ENCODE peak calls at places on chromosomes 12 and 14, in nine cellular contexts. One of them, this sample, is unnamed. For H3K36me3, the result is how much of the 10 kb centered on the place peaks cover.

GRCh38 chr14:54420478-54421116 is 20.6 kb downstream of the CNIH1 start:
- DNase-seq in hepatocyte: peak
- DNase-seq in stomach: no peak
- DNase-seq in endothelial cell of umbilical vein: peak
- DNase-seq in pancreas: no peak
- DNase-seq in testis: peak
- DNase-seq in thoracic aorta: no peak
- DNase-seq in PC-3: peak
- DNase-seq in cardiac muscle cell: peak
- DNase-seq in this sample: peak

GRCh38 chr12:70043490-70044138 is 199.6 kb upstream of the CNOT2 start:
- DNase-seq in hepatocyte: no peak
- DNase-seq in stomach: peak
- DNase-seq in endothelial cell of umbilical vein: no peak
- DNase-seq in pancreas: peak
- DNase-seq in testis: no peak
- DNase-seq in thoracic aorta: no peak
- DNase-seq in PC-3: peak
- DNase-seq in cardiac muscle cell: peak
- DNase-seq in this sample: no peak

GRCh38 chr12:4143909-4144308 is 129.7 kb upstream of the CCND2 start:
- DNase-seq in hepatocyte: no peak
- DNase-seq in stomach: no peak
- DNase-seq in endothelial cell of umbilical vein: no peak
- DNase-seq in pancreas: no peak
- DNase-seq in testis: no peak
- DNase-seq in thoracic aorta: no peak
- DNase-seq in PC-3: peak
- DNase-seq in cardiac muscle cell: no peak
- DNase-seq in this sample: no peak

GRCh38 chr12:116415408-116416108 is 138.1 kb upstream of the MED13L start:
- DNase-seq in hepatocyte: no peak
- DNase-seq in stomach: no peak
- DNase-seq in endothelial cell of umbilical vein: no peak
- DNase-seq in pancreas: no peak
- DNase-seq in testis: no peak
- DNase-seq in thoracic aorta: no peak
- DNase-seq in PC-3: no peak
- DNase-seq in cardiac muscle cell: no peak
- DNase-seq in this sample: no peak

GRCh38 chr14:104550340-104550848 is 29.2 kb upstream of the C14orf180 start:
- DNase-seq in hepatocyte: no peak
- DNase-seq in stomach: no peak
- DNase-seq in endothelial cell of umbilical vein: no peak
- DNase-seq in pancreas: no peak
- DNase-seq in testis: no peak
- DNase-seq in thoracic aorta: no peak
- DNase-seq in PC-3: no peak
- DNase-seq in cardiac muscle cell: no peak
- DNase-seq in this sample: no peak

GRCh38 chr14:35134329-35135123 is 12.2 kb downstream of the PRORP start:
- DNase-seq in hepatocyte: peak
- DNase-seq in stomach: no peak
- DNase-seq in endothelial cell of umbilical vein: no peak
- DNase-seq in pancreas: no peak
- DNase-seq in testis: no peak
- DNase-seq in thoracic aorta: no peak
- DNase-seq in PC-3: no peak
- DNase-seq in cardiac muscle cell: no peak
- DNase-seq in this sample: no peak

GRCh38 chr14:92511472-92512247 is 1.9 kb upstream of the RIN3 start:
- DNase-seq in hepatocyte: peak
- DNase-seq in stomach: no peak
- DNase-seq in endothelial cell of umbilical vein: peak
- DNase-seq in pancreas: no peak
- DNase-seq in testis: no peak
- DNase-seq in thoracic aorta: no peak
- DNase-seq in PC-3: peak
- DNase-seq in cardiac muscle cell: peak
- DNase-seq in this sample: no peak

GRCh38 chr12:94704452-94704871 is 54.1 kb upstream of the TMCC3 start:
- DNase-seq in hepatocyte: peak
- DNase-seq in stomach: peak
- DNase-seq in endothelial cell of umbilical vein: peak
- DNase-seq in pancreas: peak
- DNase-seq in testis: no peak
- DNase-seq in thoracic aorta: no peak
- DNase-seq in PC-3: peak
- DNase-seq in cardiac muscle cell: peak
- DNase-seq in this sample: no peak

GRCh38 chr12:74337951-74338350 is 199.7 kb upstream of the ATXN7L3B start:
- DNase-seq in hepatocyte: no peak
- DNase-seq in stomach: no peak
- DNase-seq in endothelial cell of umbilical vein: peak
- DNase-seq in pancreas: no peak
- DNase-seq in testis: no peak
- DNase-seq in thoracic aorta: no peak
- DNase-seq in PC-3: peak
- DNase-seq in cardiac muscle cell: peak
- DNase-seq in this sample: no peak

GRCh38 chr14:36315159-36315853 is 5.1 kb downstream of the MBIP start:
- DNase-seq in hepatocyte: no peak
- DNase-seq in stomach: no peak
- DNase-seq in endothelial cell of umbilical vein: no peak
- DNase-seq in pancreas: no peak
- DNase-seq in testis: no peak
- DNase-seq in thoracic aorta: no peak
- DNase-seq in PC-3: no peak
- DNase-seq in cardiac muscle cell: no peak
- DNase-seq in this sample: no peak

GRCh38 chr12:116922194-116922897 is 11.6 kb downstream of the FBXW8 start:
- DNase-seq in hepatocyte: no peak
- DNase-seq in stomach: no peak
- DNase-seq in endothelial cell of umbilical vein: no peak
- DNase-seq in pancreas: no peak
- DNase-seq in testis: no peak
- DNase-seq in thoracic aorta: no peak
- DNase-seq in PC-3: no peak
- DNase-seq in cardiac muscle cell: no peak
- DNase-seq in this sample: no peak

GRCh38 chr12:88334271-88334670 is 192.2 kb downstream of the TMTC3 start:
- DNase-seq in hepatocyte: peak
- DNase-seq in stomach: peak
- DNase-seq in endothelial cell of umbilical vein: no peak
- DNase-seq in pancreas: peak
- DNase-seq in testis: no peak
- DNase-seq in thoracic aorta: no peak
- DNase-seq in PC-3: peak
- DNase-seq in cardiac muscle cell: peak
- DNase-seq in this sample: no peak

GRCh38 chr12:124348659-124349380 is 53.9 kb downstream of the RFLNA start:
- DNase-seq in hepatocyte: no peak
- DNase-seq in stomach: no peak
- DNase-seq in endothelial cell of umbilical vein: no peak
- DNase-seq in pancreas: no peak
- DNase-seq in testis: no peak
- DNase-seq in thoracic aorta: no peak
- DNase-seq in PC-3: no peak
- DNase-seq in cardiac muscle cell: no peak
- DNase-seq in this sample: no peak

GRCh38 chr12:124347335-124347734 is 52.4 kb downstream of the RFLNA start:
- DNase-seq in hepatocyte: no peak
- DNase-seq in stomach: no peak
- DNase-seq in endothelial cell of umbilical vein: no peak
- DNase-seq in pancreas: no peak
- DNase-seq in testis: no peak
- DNase-seq in thoracic aorta: no peak
- DNase-seq in PC-3: no peak
- DNase-seq in cardiac muscle cell: no peak
- DNase-seq in this sample: no peak

GRCh38 chr12:124346425-124347168 is 51.7 kb downstream of the RFLNA start:
- DNase-seq in hepatocyte: no peak
- DNase-seq in stomach: no peak
- DNase-seq in endothelial cell of umbilical vein: no peak
- DNase-seq in pancreas: no peak
- DNase-seq in testis: no peak
- DNase-seq in thoracic aorta: no peak
- DNase-seq in PC-3: no peak
- DNase-seq in cardiac muscle cell: no peak
- DNase-seq in this sample: no peak

GRCh38 chr12:124345795-124346194 is 50.9 kb downstream of the RFLNA start:
- DNase-seq in hepatocyte: no peak
- DNase-seq in stomach: no peak
- DNase-seq in endothelial cell of umbilical vein: no peak
- DNase-seq in pancreas: no peak
- DNase-seq in testis: no peak
- DNase-seq in thoracic aorta: no peak
- DNase-seq in PC-3: no peak
- DNase-seq in cardiac muscle cell: no peak
- DNase-seq in this sample: no peak

DNA sequence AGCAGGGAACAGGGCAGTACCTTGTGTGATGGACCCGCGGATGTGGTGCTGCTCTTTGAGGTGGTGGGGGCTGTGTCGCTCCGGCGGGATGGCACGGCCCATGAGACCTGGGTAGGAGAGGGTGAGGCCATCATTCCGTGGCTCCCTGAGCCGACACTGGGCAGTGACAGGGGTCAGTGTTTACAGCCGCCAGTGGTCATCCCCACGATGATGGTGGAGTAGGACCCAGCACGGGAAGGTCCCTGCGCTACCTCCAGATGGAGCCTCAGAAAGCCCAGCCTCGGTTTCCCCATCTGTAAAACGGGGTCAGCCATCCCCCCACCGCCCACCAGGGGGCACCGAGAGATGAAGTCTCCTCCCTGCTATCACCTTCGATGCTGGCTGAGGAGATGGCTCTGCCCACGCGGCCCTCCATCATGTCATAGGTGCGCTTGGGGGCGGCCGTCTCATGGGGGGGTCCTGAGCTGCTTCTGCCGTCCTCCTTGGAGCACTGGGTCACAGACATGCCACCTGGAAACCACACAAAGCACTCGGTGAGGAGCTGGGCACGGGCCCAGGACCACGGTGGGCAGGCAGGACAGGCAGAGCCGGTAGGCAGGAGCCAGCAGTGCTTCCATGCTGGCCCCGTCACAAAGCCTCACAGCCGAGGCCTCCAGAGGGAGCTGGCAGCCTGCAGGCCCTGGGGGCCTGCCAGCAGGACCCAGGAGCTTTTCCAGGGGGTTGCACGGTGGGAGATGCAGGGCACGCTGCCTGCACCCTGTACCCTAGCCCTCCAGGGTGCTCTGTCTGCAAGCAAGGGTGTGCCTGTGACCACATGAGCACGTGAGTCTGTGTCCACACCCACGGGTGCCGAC is 53.1 kb downstream of the RFLNA start:
- DNase-seq in hepatocyte: no peak
- DNase-seq in stomach: no peak
- DNase-seq in endothelial cell of umbilical vein: no peak
- DNase-seq in pancreas: no peak
- DNase-seq in testis: no peak
- DNase-seq in thoracic aorta: no peak
- DNase-seq in PC-3: no peak
- DNase-seq in cardiac muscle cell: no peak
- DNase-seq in this sample: no peak
- H3K27ac ChIP-seq in hepatocyte: no peak
- H3K27ac ChIP-seq in stomach: no peak
- H3K27ac ChIP-seq in endothelial cell of umbilical vein: no peak
- H3K27ac ChIP-seq in pancreas: no peak
- H3K27ac ChIP-seq in testis: no peak
- H3K27ac ChIP-seq in thoracic aorta: no peak
- H3K27ac ChIP-seq in PC-3: no peak
- H3K27ac ChIP-seq in cardiac muscle cell: no peak
- H3K27ac ChIP-seq in this sample: no peak

DNA sequence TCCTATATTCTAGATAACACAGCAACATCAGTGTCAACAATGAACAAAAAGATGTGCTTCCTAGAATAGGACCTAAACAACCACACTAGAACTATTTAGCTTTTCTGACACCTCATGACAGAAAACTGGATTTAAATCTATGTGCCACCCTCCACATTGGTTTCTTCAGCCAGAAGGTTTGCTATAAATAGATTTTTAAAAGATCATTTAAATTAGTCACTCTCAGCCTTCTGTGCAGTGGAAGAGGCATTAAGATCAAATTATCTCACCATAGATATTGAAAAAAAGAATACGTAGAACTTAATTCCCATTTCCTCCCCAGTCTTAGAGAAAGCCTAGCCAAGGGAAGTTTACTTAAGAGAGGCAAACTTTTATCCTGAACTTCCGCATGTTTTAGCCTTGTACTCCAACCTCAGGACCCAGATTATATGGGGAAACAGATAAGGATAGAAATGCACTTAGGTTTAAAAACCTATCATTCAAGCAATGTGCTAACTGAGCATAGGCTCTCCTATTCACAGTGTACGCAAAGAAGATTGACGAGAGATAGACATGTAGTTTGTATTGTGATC is 59.6 kb downstream of the NELL2 start:
- DNase-seq in hepatocyte: peak
- DNase-seq in stomach: no peak
- DNase-seq in endothelial cell of umbilical vein: no peak
- DNase-seq in pancreas: no peak
- DNase-seq in testis: no peak
- DNase-seq in thoracic aorta: no peak
- DNase-seq in PC-3: no peak
- DNase-seq in cardiac muscle cell: no peak
- DNase-seq in this sample: no peak
- TF ChIP-seq CTCF in hepatocyte: no peak
- TF ChIP-seq CTCF in stomach: no peak
- TF ChIP-seq CTCF in endothelial cell of umbilical vein: no peak
- TF ChIP-seq CTCF in pancreas: no peak
- TF ChIP-seq CTCF in testis: no peak
- TF ChIP-seq CTCF in thoracic aorta: no peak
- TF ChIP-seq CTCF in PC-3: no peak
- TF ChIP-seq CTCF in cardiac muscle cell: no peak
- TF ChIP-seq CTCF in this sample: no peak

GRCh38 chr12:122130150-122130549 is 43.9 kb downstream of the IL31 start:
- DNase-seq in hepatocyte: no peak
- DNase-seq in stomach: no peak
- DNase-seq in endothelial cell of umbilical vein: no peak
- DNase-seq in pancreas: no peak
- DNase-seq in testis: no peak
- DNase-seq in thoracic aorta: no peak
- DNase-seq in PC-3: peak
- DNase-seq in cardiac muscle cell: no peak
- DNase-seq in this sample: no peak
- H3K36me3 ChIP-seq in hepatocyte: under half
- H3K36me3 ChIP-seq in stomach: half or more
- H3K36me3 ChIP-seq in endothelial cell of umbilical vein: under half
- H3K36me3 ChIP-seq in pancreas: half or more
- H3K36me3 ChIP-seq in testis: under half
- H3K36me3 ChIP-seq in thoracic aorta: half or more
- H3K36me3 ChIP-seq in PC-3: under half
- H3K36me3 ChIP-seq in cardiac muscle cell: under half
- H3K36me3 ChIP-seq in this sample: under half

GRCh38 chr14:85359505-85359904 is 170.4 kb upstream of the FLRT2 start:
- DNase-seq in hepatocyte: no peak
- DNase-seq in stomach: no peak
- DNase-seq in endothelial cell of umbilical vein: peak
- DNase-seq in pancreas: no peak
- DNase-seq in testis: no peak
- DNase-seq in thoracic aorta: no peak
- DNase-seq in PC-3: no peak
- DNase-seq in cardiac muscle cell: no peak
- DNase-seq in this sample: no peak

GRCh38 chr14:85358136-85358785 is 171.7 kb upstream of the FLRT2 start:
- DNase-seq in hepatocyte: no peak
- DNase-seq in stomach: no peak
- DNase-seq in endothelial cell of umbilical vein: peak
- DNase-seq in pancreas: no peak
- DNase-seq in testis: no peak
- DNase-seq in thoracic aorta: no peak
- DNase-seq in PC-3: no peak
- DNase-seq in cardiac muscle cell: no peak
- DNase-seq in this sample: no peak

GRCh38 chr14:85357120-85357519 is 172.8 kb upstream of the FLRT2 start:
- DNase-seq in hepatocyte: no peak
- DNase-seq in stomach: no peak
- DNase-seq in endothelial cell of umbilical vein: no peak
- DNase-seq in pancreas: no peak
- DNase-seq in testis: no peak
- DNase-seq in thoracic aorta: no peak
- DNase-seq in PC-3: no peak
- DNase-seq in cardiac muscle cell: no peak
- DNase-seq in this sample: no peak
- H3K27ac ChIP-seq in hepatocyte: no peak
- H3K27ac ChIP-seq in stomach: no peak
- H3K27ac ChIP-seq in endothelial cell of umbilical vein: no peak
- H3K27ac ChIP-seq in pancreas: no peak
- H3K27ac ChIP-seq in testis: peak
- H3K27ac ChIP-seq in thoracic aorta: no peak
- H3K27ac ChIP-seq in PC-3: no peak
- H3K27ac ChIP-seq in cardiac muscle cell: no peak
- H3K27ac ChIP-seq in this sample: no peak